ENCODE peak calls at places on chromosomes 11 and 22, in ten cellular contexts. J is neural crest cell, F is omental fat pad, L is WTC11, Q is SW480, M is HTR-8/SVneo, R is NCI-H69, H is body of pancreas, C is NCI-H187, Z is cardiac fibroblast. B is an unnamed sample.

GRCh38 chr11:78230161-78230877 is 41.6 kb downstream of the USP35 start:
- DNase-seq in J (no peak), F (no peak), L (no peak), Q (no peak), M (no peak), R (peak), H (no peak), C (no peak), Z (peak), B (peak)

GRCh38 chr11:17791144-17791543 is 56.6 kb downstream of the KCNC1 start:
- DNase-seq in J (no peak), F (no peak), L (no peak), Q (no peak), M (no peak), R (peak), H (no peak), C (no peak), Z (no peak), B (peak)

GRCh38 chr11:1970956-1971355 is 23.8 kb downstream of the MRPL23 start:
- DNase-seq in J (no peak), F (no peak), L (peak), Q (no peak), M (no peak), R (no peak), H (no peak), C (no peak), Z (no peak), B (no peak)

GRCh38 chr11:119148855-119149370 is at the start of gene ABCG4:
- DNase-seq in J (peak), F (no peak), L (peak), Q (no peak), M (no peak), R (peak), H (no peak), C (no peak), Z (peak), B (no peak)

GRCh38 chr11:112658521-112658920 is 302.7 kb upstream of the NCAM1 start:
- DNase-seq in J (no peak), F (no peak), L (no peak), Q (no peak), M (no peak), R (peak), H (no peak), C (no peak), Z (no peak), B (no peak)

GRCh38 chr22:44181033-44181911 is 547 bp downstream of the PARVG start:
- DNase-seq in J (no peak), F (no peak), L (no peak), Q (no peak), M (no peak), R (no peak), H (no peak), C (no peak), Z (no peak), B (no peak)

GRCh38 chr22:29187831-29188230 is 17.9 kb upstream of the EMID1 start:
- DNase-seq in J (no peak), F (no peak), L (no peak), Q (no peak), M (no peak), R (no peak), H (no peak), C (no peak), Z (no peak), B (no peak)

GRCh38 chr11:25991476-25991875 is 340.5 kb upstream of the ANO3 start:
- DNase-seq in J (no peak), F (no peak), L (no peak), Q (no peak), M (no peak), R (no peak), H (no peak), C (no peak), Z (no peak), B (no peak)

GRCh38 chr11:61106906-61107470 is 4.7 kb downstream of the CD5 start:
- DNase-seq in J (no peak), F (no peak), L (no peak), Q (no peak), M (no peak), R (no peak), H (no peak), C (no peak), Z (no peak), B (no peak)

GRCh38 chr11:96339704-96340554 is 3.1 kb downstream of the MAML2 start:
- DNase-seq in J (no peak), F (no peak), L (no peak), Q (no peak), M (no peak), R (peak), H (no peak), C (no peak), Z (peak), B (peak)

GRCh38 chr11:124204008-124204407 is 20.9 kb downstream of the OR10D3 start:
- DNase-seq in J (no peak), F (no peak), L (no peak), Q (no peak), M (no peak), R (no peak), H (no peak), C (no peak), Z (no peak), B (no peak)

GRCh38 chr11:63920126-63920869 is 3.3 kb upstream of the RCOR2 start:
- DNase-seq in J (peak), F (no peak), L (peak), Q (no peak), M (no peak), R (no peak), H (peak), C (no peak), Z (peak), B (no peak)

GRCh38 chr22:31538815-31539214 is 42.5 kb downstream of the SFI1 start:
- DNase-seq in J (no peak), F (no peak), L (no peak), Q (no peak), M (no peak), R (no peak), H (no peak), C (no peak), Z (no peak), B (no peak)

GRCh38 chr11:131998020-131998419 is 627.6 kb downstream of the NTM start:
- DNase-seq in J (no peak), F (no peak), L (no peak), Q (no peak), M (no peak), R (peak), H (no peak), C (no peak), Z (no peak), B (no peak)

GRCh38 chr11:76686261-76687079 is 15.9 kb upstream of the LRRC32 start:
- DNase-seq in J (no peak), F (no peak), L (no peak), Q (no peak), M (no peak), R (peak), H (no peak), C (no peak), Z (no peak), B (no peak)

GRCh38 chr11:36618025-36618700 is 20.1 kb upstream of the RAG2 start:
- DNase-seq in J (no peak), F (no peak), L (no peak), Q (no peak), M (no peak), R (no peak), H (no peak), C (no peak), Z (no peak), B (no peak)

GRCh38 chr11:34823639-34824038 is 92.5 kb downstream of the APIP start:
- DNase-seq in J (no peak), F (no peak), L (no peak), Q (no peak), M (no peak), R (no peak), H (no peak), C (no peak), Z (no peak), B (no peak)